ENCODE peak calls at places on chromosome 20, in ten cellular contexts. J is PC-3, R is neuronal stem cell, L is GM23248, P is keratinocyte, N is H9, U is A549, M is fibroblast of lung, I is endothelial cell of umbilical vein, C is MM.1S. W is an unnamed sample.

GRCh38 chr20:19212524-19213502 is at the start of gene SLC24A3:
- DNase-seq in R (peak), N (peak), J (peak), M (peak), L (peak), U (peak), I (no peak), C (peak), P (no peak), W (no peak)

GRCh38 chr20:8744228-8744844 is 324.6 kb upstream of the PLCB4 start:
- DNase-seq in P (no peak), C (no peak), I (no peak), J (no peak), R (no peak), N (no peak), L (peak), M (no peak), U (no peak), W (no peak)

GRCh38 chr20:1809121-1809520 is 86.1 kb upstream of the SIRPA start:
- DNase-seq in C (no peak), N (no peak), L (peak), P (peak), U (peak), J (peak), R (no peak), I (peak), M (peak), W (peak)

GRCh38 chr20:47464380-47465101 is 37.1 kb upstream of the NCOA3 start:
- DNase-seq in N (no peak), U (peak), J (peak), L (peak), R (no peak), C (no peak), I (peak), P (peak), M (peak), W (peak)

GRCh38 chr20:52484438-52484837 is 292.9 kb upstream of the ZFP64 start:
- DNase-seq in U (no peak), N (no peak), L (peak), J (no peak), C (no peak), I (no peak), P (no peak), M (peak), R (no peak), W (peak)

GRCh38 chr20:3420211-3420707 is 12.8 kb upstream of the DNAAF9 start:
- DNase-seq in J (peak), R (no peak), P (peak), N (no peak), C (no peak), I (no peak), U (peak), M (peak), L (peak), W (no peak)

GRCh38 chr20:52978851-52979250 is 6.7 kb downstream of the TSHZ2 start:
- DNase-seq in M (peak), U (no peak), R (no peak), P (no peak), N (no peak), C (no peak), I (no peak), J (no peak), L (peak), W (peak)

GRCh38 chr20:17809714-17810631 is 110.2 kb downstream of the BANF2 start:
- DNase-seq in C (no peak), M (peak), N (no peak), P (no peak), I (no peak), L (no peak), R (no peak), U (no peak), J (peak), W (no peak)

GRCh38 chr20:1718604-1719384 is 61.2 kb upstream of the SIRPG start:
- DNase-seq in M (peak), C (no peak), N (no peak), L (peak), J (peak), U (peak), R (no peak), P (peak), I (no peak), W (peak)

GRCh38 chr20:2379511-2380229 is 1.0 kb upstream of the TGM6 start:
- DNase-seq in M (no peak), C (peak), P (no peak), N (no peak), J (no peak), L (no peak), U (no peak), I (no peak), R (no peak), W (no peak)

GRCh38 chr20:21505161-21505809 is 8.6 kb downstream of the NKX2-2 start:
- DNase-seq in I (peak), C (peak), U (peak), R (peak), M (no peak), P (no peak), N (peak), J (peak), L (peak), W (no peak)

GRCh38 chr20:13298692-13299373 is 77.8 kb downstream of the ISM1 start:
- DNase-seq in P (no peak), I (no peak), J (no peak), U (no peak), C (no peak), L (no peak), R (no peak), M (no peak), N (no peak), W (no peak)

GRCh38 chr20:24754691-24755090 is 194.4 kb upstream of the CST7 start:
- DNase-seq in C (no peak), L (no peak), P (no peak), J (no peak), N (peak), M (no peak), U (no peak), R (no peak), I (no peak), W (no peak)

GRCh38 chr20:50921055-50921454 is 10.2 kb downstream of the ADNP start:
- DNase-seq in P (no peak), M (peak), J (no peak), C (no peak), R (no peak), N (no peak), U (peak), L (peak), I (no peak), W (no peak)

GRCh38 chr20:64077876-64078551 is 1.3 kb downstream of the RGS19 start:
- DNase-seq in I (no peak), C (peak), L (no peak), J (no peak), U (no peak), N (no peak), R (no peak), M (no peak), P (no peak), W (no peak)

GRCh38 chr20:38230957-38231785 is 29.4 kb downstream of the KIAA1755 start:
- DNase-seq in J (no peak), N (no peak), R (no peak), I (no peak), M (peak), U (no peak), P (no peak), C (no peak), L (peak), W (peak)

GRCh38 chr20:24109537-24109936 is 121.0 kb upstream of the GGTLC1 start:
- DNase-seq in I (no peak), L (no peak), P (no peak), C (peak), J (no peak), M (no peak), U (no peak), R (no peak), N (no peak), W (no peak)

GRCh38 chr20:13348301-13349239 is 127.5 kb downstream of the ISM1 start:
- DNase-seq in L (peak), J (no peak), P (no peak), C (no peak), M (peak), R (no peak), N (no peak), I (no peak), U (no peak), W (no peak)

GRCh38 chr20:16272961-16273360 is 300.3 kb downstream of the KIF16B start:
- DNase-seq in L (no peak), C (no peak), R (no peak), U (no peak), N (no peak), J (no peak), I (no peak), P (no peak), M (no peak), W (no peak)

GRCh38 chr20:5914859-5915258 is 35.5 kb downstream of the TRMT6 start:
- DNase-seq in N (no peak), R (no peak), M (no peak), J (no peak), C (no peak), U (no peak), L (no peak), I (no peak), P (no peak), W (no peak)

GRCh38 chr20:62133051-62133845 is 9.9 kb downstream of the PSMA7 start:
- DNase-seq in U (no peak), N (no peak), L (no peak), C (no peak), I (no peak), R (no peak), M (peak), J (no peak), P (no peak), W (peak)

GRCh38 chr20:13041574-13042457 is 33.0 kb downstream of the SPTLC3 start:
- DNase-seq in P (no peak), M (peak), L (peak), C (no peak), J (peak), R (no peak), I (no peak), U (no peak), N (no peak), W (no peak)

GRCh38 chr20:5070081-5070480 is 49.7 kb downstream of the PCNA start:
- DNase-seq in N (no peak), P (no peak), M (no peak), R (no peak), J (no peak), L (no peak), U (no peak), I (no peak), C (no peak), W (no peak)

GRCh38 chr20:48189177-48189576 is 403.9 kb upstream of the SULF2 start:
- DNase-seq in U (peak), C (peak), R (no peak), P (no peak), M (peak), J (peak), I (peak), N (peak), L (peak), W (peak)

GRCh38 chr20:47438464-47439381 is 63.0 kb upstream of the NCOA3 start:
- DNase-seq in I (no peak), C (no peak), U (peak), L (no peak), N (no peak), P (no peak), M (peak), R (no peak), J (peak), W (peak)

GRCh38 chr20:23397961-23398360 is 23.3 kb downstream of the NAPB start:
- DNase-seq in C (no peak), R (no peak), M (peak), P (no peak), I (peak), U (no peak), N (no peak), J (no peak), L (peak), W (peak)

GRCh38 chr20:1696521-1697209 is 39.1 kb upstream of the SIRPG start:
- DNase-seq in M (no peak), C (no peak), P (no peak), L (no peak), U (no peak), J (no peak), R (no peak), N (no peak), I (no peak), W (no peak)

GRCh38 chr20:47031821-47032220 is 137.2 kb downstream of the EYA2 start:
- DNase-seq in M (no peak), R (peak), J (no peak), I (no peak), N (no peak), U (no peak), C (no peak), L (no peak), P (no peak), W (no peak)

GRCh38 chr20:11814276-11814675 is 103.4 kb upstream of the BTBD3 start:
- DNase-seq in J (peak), C (no peak), L (peak), U (no peak), P (peak), M (peak), R (no peak), I (no peak), N (no peak), W (peak)

GRCh38 chr20:24684954-24685691 is 215.7 kb downstream of the SYNDIG1 start:
- DNase-seq in P (no peak), R (no peak), N (peak), I (no peak), L (no peak), M (no peak), J (no peak), C (no peak), U (no peak), W (no peak)

GRCh38 chr20:61930776-61931475 is 134.8 kb downstream of the TAF4 start:
- DNase-seq in M (no peak), J (no peak), I (no peak), N (no peak), L (no peak), C (no peak), R (no peak), P (no peak), U (no peak), W (no peak)

GRCh38 chr20:33010133-33010504 is 2.6 kb downstream of the BPIFB2 start:
- DNase-seq in I (no peak), M (no peak), U (no peak), L (no peak), R (no peak), J (no peak), C (no peak), P (no peak), N (no peak), W (no peak)

GRCh38 chr20:33014336-33015113 is 7.0 kb downstream of the BPIFB2 start:
- DNase-seq in N (no peak), L (no peak), C (no peak), P (no peak), U (no peak), I (no peak), J (no peak), M (no peak), R (no peak), W (no peak)

GRCh38 chr20:33010674-33011449 is 3.4 kb downstream of the BPIFB2 start:
- DNase-seq in P (no peak), U (no peak), L (no peak), J (no peak), N (no peak), I (no peak), M (no peak), R (no peak), C (no peak), W (no peak)

GRCh38 chr20:33013701-33014326 is 6.3 kb downstream of the BPIFB2 start:
- DNase-seq in N (no peak), R (no peak), C (no peak), I (no peak), L (no peak), J (no peak), P (no peak), M (no peak), U (no peak), W (no peak)

DNA sequence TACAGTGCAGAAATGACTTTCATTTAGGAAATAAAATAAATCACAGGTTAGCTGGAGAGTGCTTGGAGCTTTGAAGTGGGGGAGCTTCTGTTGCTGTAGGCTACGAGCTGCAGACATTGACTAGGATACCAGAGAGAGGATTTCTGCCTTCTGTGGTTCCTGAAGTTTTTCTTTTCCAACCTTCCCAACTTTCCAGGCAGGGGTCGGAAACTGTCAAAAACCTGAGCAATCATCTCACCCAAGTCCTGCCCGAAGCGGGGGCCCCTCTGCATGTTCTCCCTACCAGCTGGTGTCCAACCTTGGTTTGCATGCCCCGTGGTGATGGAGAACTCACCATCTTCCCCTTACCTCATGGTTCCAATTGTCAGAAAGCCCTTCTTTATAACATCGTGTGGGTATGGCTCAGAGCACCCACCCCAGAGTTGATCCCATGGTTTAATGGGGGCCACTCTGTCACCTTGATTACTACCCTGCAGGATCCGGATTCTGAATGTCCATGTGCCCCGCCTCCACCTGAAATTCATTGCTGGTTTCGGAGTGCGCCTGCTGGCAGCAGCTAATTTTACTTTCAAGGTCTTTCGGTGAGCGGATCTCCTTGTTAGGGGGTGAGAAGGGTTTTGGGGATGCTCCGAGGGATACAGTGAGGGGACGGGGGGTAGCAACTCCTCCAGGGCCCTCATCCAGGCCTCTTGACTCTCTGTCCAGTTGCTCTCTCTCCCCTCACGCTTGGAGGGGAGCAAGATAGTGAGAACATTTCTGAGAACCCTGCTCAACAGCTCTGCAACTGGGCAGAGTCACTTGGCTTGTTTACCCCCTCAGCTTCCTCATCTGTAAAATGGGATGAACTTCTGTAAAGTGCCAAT is 5.1 kb downstream of the BPIFB2 start:
- DNase-seq in P (no peak), M (no peak), C (no peak), J (no peak), R (no peak), I (no peak), U (no peak), L (no peak), N (no peak), W (no peak)
- H3K4me2 ChIP-seq in P (no peak), M (no peak), C (no peak), J (no peak), R (no peak), I (no peak), U (no peak), L (no peak), N (no peak), W (no peak)

DNA sequence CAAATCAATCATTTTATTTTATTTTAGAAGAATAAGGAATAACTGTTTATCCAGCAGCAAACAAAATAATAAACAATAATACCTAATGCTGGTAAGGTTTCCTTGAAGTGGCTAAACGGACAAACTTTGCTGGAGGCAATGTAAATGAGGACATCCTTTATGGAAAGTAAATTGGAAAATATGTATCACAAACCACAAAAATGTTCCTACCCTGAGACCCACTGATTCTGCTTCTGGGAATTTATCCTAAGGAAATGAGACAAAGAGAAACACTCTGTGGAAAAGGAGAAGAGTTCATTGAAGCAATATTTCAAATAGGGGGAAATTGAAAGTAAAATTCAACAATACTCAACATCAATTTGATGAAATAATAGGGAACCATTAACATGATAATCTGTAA is 37.9 kb downstream of the MAFB start:
- DNase-seq in R (no peak), C (no peak), M (peak), N (no peak), L (peak), J (peak), P (no peak), I (peak), U (no peak), W (peak)
- H3K4me2 ChIP-seq in R (no peak), C (no peak), M (no peak), N (no peak), L (no peak), J (no peak), P (peak), I (no peak), U (no peak), W (peak)

GRCh38 chr20:49422176-49422575 is 60.3 kb downstream of the KCNB1 start:
- DNase-seq in J (no peak), M (no peak), L (no peak), I (no peak), P (no peak), R (no peak), U (no peak), C (no peak), N (no peak), W (no peak)
- H3K4me2 ChIP-seq in J (no peak), M (no peak), L (no peak), I (no peak), P (no peak), R (no peak), U (no peak), C (no peak), N (no peak), W (no peak)

GRCh38 chr20:35172434-35172806 is 548 bp downstream of the PROCR start:
- DNase-seq in I (no peak), M (no peak), R (no peak), J (no peak), P (no peak), C (no peak), U (no peak), L (peak), N (no peak), W (no peak)
- H3K4me2 ChIP-seq in I (peak), M (peak), R (peak), J (peak), P (peak), C (no peak), U (peak), L (peak), N (peak), W (peak)

GRCh38 chr20:54204063-54204462 is 3.8 kb upstream of the PFDN4 start:
- DNase-seq in U (no peak), I (no peak), L (no peak), C (no peak), N (no peak), R (no peak), M (no peak), J (no peak), P (no peak), W (no peak)
- H3K4me2 ChIP-seq in U (no peak), I (no peak), L (no peak), C (no peak), N (no peak), R (no peak), M (no peak), J (no peak), P (no peak), W (no peak)

GRCh38 chr20:35187584-35188190 is 15.8 kb downstream of the PROCR start:
- DNase-seq in L (no peak), M (no peak), C (no peak), R (no peak), P (no peak), J (no peak), N (no peak), U (no peak), I (no peak), W (no peak)
- H3K4me2 ChIP-seq in L (no peak), M (no peak), C (no peak), R (no peak), P (no peak), J (no peak), N (no peak), U (no peak), I (no peak), W (no peak)

GRCh38 chr20:57717797-57718196 is 8.0 kb upstream of the PMEPA1 start:
- DNase-seq in M (peak), I (no peak), C (no peak), J (peak), N (no peak), L (peak), R (no peak), U (peak), P (no peak), W (peak)
- H3K4me2 ChIP-seq in M (no peak), I (no peak), C (no peak), J (peak), N (no peak), L (peak), R (no peak), U (peak), P (peak), W (peak)